ENCODE peak calls at places on chromosomes 4 and X, in ten cellular contexts. J, P, R, Y, V, B, E, S, U and D are unnamed samples.

GRCh38 chr4:1403177-1403583 is 3.1 kb downstream of the NKX1-1 start:
- DNase-seq in J (peak; percentile 35), P (no peak), R (no peak), Y (no peak), V (no peak), B (no peak), E (no peak), S (no peak), U (no peak), D (no peak)

GRCh38 chrX:31061091-31061490 is 10.8 kb downstream of the FTHL17 start:
- DNase-seq in J (no peak), P (no peak), R (no peak), Y (no peak), V (no peak), B (no peak), E (no peak), S (no peak), U (no peak), D (no peak)

GRCh38 chrX:30215357-30215843 is at the start of gene MAGEB2:
- DNase-seq in J (no peak), P (no peak), R (no peak), Y (no peak), V (no peak), B (no peak), E (no peak), S (no peak), U (no peak), D (no peak)

GRCh38 chr4:152109585-152110509 is 349.0 kb upstream of the GATB start:
- DNase-seq in J (no peak), P (no peak), R (peak; percentile 64), Y (no peak), V (no peak), B (no peak), E (no peak), S (peak; percentile 31), U (no peak), D (no peak)

GRCh38 chr4:142516686-142517145 is 329.4 kb downstream of the INPP4B start:
- DNase-seq in J (no peak), P (peak; percentile 54), R (peak; percentile 32), Y (no peak), V (no peak), B (no peak), E (no peak), S (no peak), U (peak; percentile 5), D (peak; percentile 29)

GRCh38 chr4:168585168-168586091 is 88.6 kb downstream of the PALLD start:
- DNase-seq in J (peak; percentile 87), P (peak; percentile 86), R (peak; percentile 87), Y (no peak), V (peak; percentile 64), B (peak; percentile 71), E (peak; percentile 4), S (peak; percentile 77), U (peak; percentile 91), D (peak; percentile 91)

GRCh38 chr4:105455998-105456397 is 17.9 kb downstream of the PPA2 start:
- DNase-seq in J (no peak), P (peak; percentile 86), R (no peak), Y (no peak), V (no peak), B (no peak), E (no peak), S (no peak), U (no peak), D (no peak)

GRCh38 chr4:138450546-138450945 is 208.4 kb upstream of the SLC7A11 start:
- DNase-seq in J (no peak), P (no peak), R (no peak), Y (no peak), V (no peak), B (no peak), E (no peak), S (no peak), U (no peak), D (no peak)

DNA sequence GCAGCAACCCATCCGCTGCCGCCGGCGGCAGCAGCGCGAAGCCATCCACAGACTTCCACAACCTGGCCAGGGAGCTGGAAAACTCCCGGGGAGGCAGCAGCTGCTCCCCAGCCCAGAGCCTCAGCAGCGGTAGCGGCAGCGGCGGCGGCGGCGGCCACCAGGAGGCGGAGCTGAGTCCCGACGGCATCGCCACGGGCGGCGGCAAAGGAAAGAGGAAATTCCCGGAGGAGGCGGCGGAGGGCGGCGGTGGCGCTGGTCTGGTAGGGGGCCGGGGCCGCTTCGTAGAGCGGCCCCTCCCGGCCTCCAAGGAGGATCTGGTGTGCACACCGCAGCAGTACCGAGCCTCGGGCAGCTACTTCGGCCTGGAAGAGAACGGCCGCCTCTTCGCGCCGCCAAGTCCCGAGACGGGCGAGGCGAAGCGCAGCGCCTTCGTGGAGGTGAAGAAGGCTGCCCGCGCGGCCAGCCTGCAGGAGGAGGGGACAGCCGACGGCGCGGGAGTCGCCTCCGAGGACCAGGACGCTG is 4.9 kb downstream of the PRDM8 start:
- DNase-seq in J (peak; percentile 86), P (peak; percentile 75), R (peak; percentile 60), Y (peak; percentile 86), V (peak; percentile 80), B (peak; percentile 73), E (peak; percentile 23), S (peak; percentile 69), U (peak; percentile 88), D (peak; percentile 73)
- H3K4me3 ChIP-seq in J (peak overlapping the region; percentile 82), P (peak overlapping the region; percentile 63), R (peak overlapping the region; percentile 52), Y (peak overlapping the region; percentile 67), V (peak overlapping the region; percentile 26), B (peak overlapping the region; percentile 74), E (peak overlapping the region; percentile 39), S (peak overlapping the region; percentile 52), U (peak overlapping the region; percentile 46), D (peak overlapping the region; percentile 59)

GRCh38 chr4:42119916-42120315 is 32.5 kb downstream of the BEND4 start:
- DNase-seq in J (no peak), P (no peak), R (no peak), Y (no peak), V (no peak), B (no peak), E (no peak), S (no peak), U (no peak), D (no peak)
- H3K4me3 ChIP-seq in J (no peak overlapping the region), P (no peak overlapping the region), R (no peak overlapping the region), Y (no peak overlapping the region), V (no peak overlapping the region), B (no peak overlapping the region), E (no peak overlapping the region), S (no peak overlapping the region), U (no peak overlapping the region), D (no peak overlapping the region)

DNA sequence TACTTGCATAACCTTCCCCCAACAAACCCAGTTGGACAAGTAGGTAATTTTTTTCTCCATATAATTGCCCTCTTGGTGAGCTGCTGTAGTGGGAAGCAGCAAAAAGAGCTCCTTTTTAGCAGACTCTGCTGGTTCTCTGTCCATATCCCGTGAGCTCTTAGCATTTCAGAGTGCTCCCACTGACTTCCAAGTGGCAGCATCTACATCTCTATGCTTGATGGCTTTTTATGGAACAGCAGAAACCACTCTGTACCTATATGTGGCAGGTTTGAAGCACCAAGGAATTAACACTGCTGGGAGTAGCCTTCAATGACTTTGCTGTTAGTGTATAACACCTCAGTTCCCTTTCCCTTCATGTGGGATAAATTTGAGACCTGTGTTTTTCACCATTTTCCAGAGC is 168.4 kb upstream of the NHS start:
- DNase-seq in J (no peak), P (no peak), R (no peak), Y (no peak), V (no peak), B (no peak), E (no peak), S (no peak), U (no peak), D (no peak)
- H3K4me3 ChIP-seq in J (no peak overlapping the region), P (no peak overlapping the region), R (no peak overlapping the region), Y (no peak overlapping the region), V (no peak overlapping the region), B (no peak overlapping the region), E (no peak overlapping the region), S (no peak overlapping the region), U (no peak overlapping the region), D (no peak overlapping the region)

GRCh38 chrX:74922922-74923321 is 2.3 kb downstream of the NEXMIF start:
- DNase-seq in J (no peak), P (no peak), R (no peak), Y (no peak), V (no peak), B (no peak), E (peak; percentile 9), S (no peak), U (no peak), D (no peak)
- H3K4me3 ChIP-seq in J (no peak overlapping the region), P (no peak overlapping the region), R (no peak overlapping the region), Y (no peak overlapping the region), V (no peak overlapping the region), B (no peak overlapping the region), E (no peak overlapping the region), S (no peak overlapping the region), U (no peak overlapping the region), D (no peak overlapping the region)

GRCh38 chr4:36324808-36325207 is 43.4 kb downstream of the DTHD1 start:
- DNase-seq in J (no peak), P (no peak), R (no peak), Y (no peak), V (no peak), B (no peak), E (no peak), S (no peak), U (no peak), D (no peak)

GRCh38 chr4:36322921-36323354 is 41.5 kb downstream of the DTHD1 start:
- DNase-seq in J (no peak), P (no peak), R (no peak), Y (no peak), V (no peak), B (no peak), E (no peak), S (peak; percentile 21), U (no peak), D (no peak)

GRCh38 chr4:36325916-36326315 is 44.5 kb downstream of the DTHD1 start:
- DNase-seq in J (no peak), P (no peak), R (no peak), Y (no peak), V (no peak), B (no peak), E (no peak), S (no peak), U (no peak), D (no peak)

GRCh38 chr4:36325499-36325898 is 44.1 kb downstream of the DTHD1 start:
- DNase-seq in J (no peak), P (no peak), R (no peak), Y (no peak), V (no peak), B (no peak), E (peak; percentile 16), S (no peak), U (no peak), D (no peak)

DNA sequence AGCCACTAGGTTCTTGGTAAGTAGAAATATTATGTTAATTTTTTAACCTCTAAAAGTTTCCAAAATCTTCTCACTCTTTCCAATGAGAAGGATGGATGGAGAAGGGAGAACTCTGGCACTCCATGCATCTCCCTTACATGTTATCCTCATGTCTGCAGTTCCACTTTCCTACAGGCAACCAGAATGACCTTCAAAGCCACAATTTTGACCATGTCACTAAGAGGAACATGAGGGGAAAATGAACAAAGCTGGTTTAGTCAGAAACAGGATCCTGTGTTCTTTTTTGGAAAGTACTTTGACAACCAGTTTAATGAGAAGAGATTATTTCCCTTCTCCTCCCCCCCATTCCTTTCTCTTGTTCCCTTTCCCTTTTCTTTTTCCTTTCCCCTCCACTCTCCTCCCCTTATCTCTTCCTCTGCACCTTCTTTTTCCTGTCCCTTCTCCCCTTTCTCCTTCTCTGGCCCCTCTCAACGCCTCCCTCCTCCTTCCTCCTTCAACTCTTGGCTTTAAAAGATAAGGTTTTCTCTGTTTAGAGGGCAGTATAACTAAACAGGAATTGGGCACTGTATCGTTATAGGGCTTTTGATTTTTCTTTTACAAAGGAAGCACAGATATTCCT is 42.5 kb downstream of the DTHD1 start:
- DNase-seq in J (no peak), P (no peak), R (no peak), Y (no peak), V (no peak), B (no peak), E (no peak), S (no peak), U (no peak), D (no peak)
- H3K4me3 ChIP-seq in J (no peak overlapping the region), P (no peak overlapping the region), R (no peak overlapping the region), Y (no peak overlapping the region), V (no peak overlapping the region), B (no peak overlapping the region), E (no peak overlapping the region), S (no peak overlapping the region), U (no peak overlapping the region), D (no peak overlapping the region)